ENCODE peak calls at places on chromosomes 13 and 19, in four cellular contexts. Z, R, D and M are unnamed samples. For H3K36me3, the result is how much of the 10 kb centered on the place peaks cover.

GRCh38 chr19:50795665-50796073 is 5.5 kb downstream of the ACP4 start:
- DNase-seq in Z (no peak), R (no peak), D (no peak), M (no peak)

GRCh38 chr19:47726467-47726866 is 13.2 kb downstream of the EHD2 start:
- DNase-seq in Z (no peak), R (no peak), D (no peak), M (no peak)

GRCh38 chr13:43058318-43058674 is 34.9 kb downstream of the DNAJC15 start:
- DNase-seq in Z (no peak), R (peak), D (no peak), M (peak)

GRCh38 chr13:48526269-48526668 is 6.6 kb downstream of the RCBTB2 start:
- DNase-seq in Z (no peak), R (no peak), D (no peak), M (no peak)

GRCh38 chr13:113110048-113110851 is 4.7 kb downstream of the F7 start:
- DNase-seq in Z (no peak), R (no peak), D (peak), M (no peak)

GRCh38 chr13:22915442-22916082 is 265.2 kb upstream of the SGCG start:
- DNase-seq in Z (peak), R (peak), D (peak), M (peak)

GRCh38 chr13:83452292-83452950 is 429.9 kb downstream of the SLITRK1 start:
- DNase-seq in Z (no peak), R (no peak), D (peak), M (no peak)

GRCh38 chr19:57964761-57965160 is 9.6 kb downstream of the C19orf18 start:
- DNase-seq in Z (no peak), R (no peak), D (no peak), M (no peak)

GRCh38 chr13:63190219-63190618 is 1774.6 kb upstream of the PCDH20 start:
- DNase-seq in Z (no peak), R (no peak), D (no peak), M (no peak)

GRCh38 chr13:91576590-91576989 is 178.2 kb downstream of the GPC5 start:
- DNase-seq in Z (peak), R (peak), D (no peak), M (no peak)

GRCh38 chr19:58054792-58055482 is 4.1 kb upstream of the ZNF135 start:
- DNase-seq in Z (no peak), R (peak), D (no peak), M (no peak)

GRCh38 chr19:1650627-1651009 is 1.8 kb downstream of the TCF3 start:
- DNase-seq in Z (no peak), R (no peak), D (no peak), M (no peak)
- H3K27ac ChIP-seq in Z (no peak), R (peak), D (no peak), M (no peak)

GRCh38 chr13:41352935-41353801 is 42.1 kb downstream of the NAA16 start:
- DNase-seq in Z (no peak), R (no peak), D (no peak), M (peak)

GRCh38 chr13:41356788-41357187 is 45.7 kb downstream of the NAA16 start:
- DNase-seq in Z (no peak), R (no peak), D (no peak), M (no peak)

DNA sequence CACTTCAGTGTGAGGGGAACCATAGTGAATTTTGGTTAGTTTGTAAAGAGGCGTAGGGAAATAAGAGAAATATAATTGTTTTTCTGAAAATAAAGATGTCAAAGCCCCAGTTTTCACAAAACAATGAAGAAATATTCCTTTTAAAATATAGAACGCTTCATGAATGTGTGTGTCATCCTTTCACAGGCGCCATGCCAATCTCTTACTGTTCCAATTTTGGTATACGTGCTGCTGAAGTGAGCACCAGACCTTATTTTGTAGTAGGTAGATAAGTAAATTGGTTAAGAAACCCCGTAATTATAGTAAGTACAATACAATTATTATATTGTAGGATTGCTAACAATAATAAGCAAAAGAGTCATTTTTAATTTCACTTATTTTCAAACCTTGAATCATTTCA is 43.3 kb downstream of the NAA16 start:
- DNase-seq in Z (no peak), R (no peak), D (no peak), M (no peak)
- H3K36me3 ChIP-seq in Z (under half), R (under half), D (under half), M (under half)

GRCh38 chr19:55251296-55252081 is 7.3 kb downstream of the PPP6R1 start:
- DNase-seq in Z (no peak), R (no peak), D (no peak), M (no peak)

GRCh38 chr19:55254625-55254977 is 4.2 kb downstream of the PPP6R1 start:
- DNase-seq in Z (no peak), R (no peak), D (no peak), M (no peak)

GRCh38 chr19:55252760-55253159 is 6.1 kb downstream of the PPP6R1 start:
- DNase-seq in Z (no peak), R (no peak), D (no peak), M (no peak)

GRCh38 chr19:55253842-55254624 is 4.8 kb downstream of the PPP6R1 start:
- DNase-seq in Z (no peak), R (peak), D (no peak), M (no peak)

GRCh38 chr19:55253264-55253663 is 5.6 kb downstream of the PPP6R1 start:
- DNase-seq in Z (no peak), R (no peak), D (no peak), M (no peak)
- H3K27ac ChIP-seq in Z (no peak), R (peak), D (no peak), M (no peak)

GRCh38 chr19:19304186-19304975 is 15.9 kb downstream of the SUGP1 start:
- DNase-seq in Z (no peak), R (no peak), D (no peak), M (no peak)
- H3K36me3 ChIP-seq in Z (half or more), R (under half), D (under half), M (under half)

GRCh38 chr13:34411177-34411576 is 530.9 kb upstream of the NBEA start:
- DNase-seq in Z (no peak), R (no peak), D (no peak), M (no peak)

GRCh38 chr13:34411881-34412280 is 530.2 kb upstream of the NBEA start:
- DNase-seq in Z (no peak), R (no peak), D (no peak), M (no peak)

GRCh38 chr13:34413538-34414210 is 528.4 kb upstream of the NBEA start:
- DNase-seq in Z (no peak), R (no peak), D (no peak), M (peak)

GRCh38 chr13:34412295-34412694 is 529.8 kb upstream of the NBEA start:
- DNase-seq in Z (no peak), R (no peak), D (no peak), M (no peak)

GRCh38 chr13:34412817-34413365 is 529.2 kb upstream of the NBEA start:
- DNase-seq in Z (no peak), R (no peak), D (no peak), M (peak)
- H3K27ac ChIP-seq in Z (no peak), R (no peak), D (no peak), M (no peak)

GRCh38 chr19:49186108-49186507 is 28.5 kb downstream of the TRPM4 start:
- DNase-seq in Z (no peak), R (no peak), D (no peak), M (no peak)
- H3K36me3 ChIP-seq in Z (under half), R (under half), D (under half), M (under half)

GRCh38 chr13:54004026-54004699 is 975.5 kb downstream of the OLFM4 start:
- DNase-seq in Z (no peak), R (no peak), D (no peak), M (no peak)
- H3K27ac ChIP-seq in Z (no peak), R (no peak), D (no peak), M (no peak)

GRCh38 chr19:24069907-24070657 is 16.9 kb upstream of the ZNF254 start:
- DNase-seq in Z (no peak), R (no peak), D (no peak), M (peak)
- H3K36me3 ChIP-seq in Z (under half), R (under half), D (under half), M (under half)